ENCODE peak calls at places on chromosomes 11 and 22, in nine cellular contexts. One of them, this sample, is unnamed.

GRCh38 chr11:114134870-114135269 is 75.4 kb downstream of the ZBTB16 start:
- DNase-seq in cardiac muscle cell: no peak
- DNase-seq in CD8-positive, alpha-beta T cell: no peak
- DNase-seq in dorsolateral prefrontal cortex: no peak
- DNase-seq in tibial artery: no peak
- DNase-seq in suprapubic skin: no peak
- DNase-seq in gastrocnemius medialis: no peak
- DNase-seq in left ventricle myocardium inferior: no peak
- DNase-seq in body of pancreas: no peak
- DNase-seq in this sample: no peak

GRCh38 chr11:115338476-115338875 is 165.7 kb downstream of the CADM1 start:
- DNase-seq in gastrocnemius medialis: no peak
- DNase-seq in CD8-positive, alpha-beta T cell: no peak
- DNase-seq in cardiac muscle cell: no peak
- DNase-seq in left ventricle myocardium inferior: no peak
- DNase-seq in tibial artery: no peak
- DNase-seq in dorsolateral prefrontal cortex: no peak
- DNase-seq in suprapubic skin: no peak
- DNase-seq in body of pancreas: no peak
- DNase-seq in this sample: no peak

GRCh38 chr22:41579997-41580355 is 9.7 kb downstream of the PMM1 start:
- DNase-seq in cardiac muscle cell: no peak
- DNase-seq in dorsolateral prefrontal cortex: no peak
- DNase-seq in tibial artery: no peak
- DNase-seq in left ventricle myocardium inferior: no peak
- DNase-seq in body of pancreas: no peak
- DNase-seq in suprapubic skin: no peak
- DNase-seq in gastrocnemius medialis: no peak
- DNase-seq in CD8-positive, alpha-beta T cell: no peak
- DNase-seq in this sample: no peak

GRCh38 chr11:68412593-68413475 is 47.7 kb upstream of the PPP6R3 start:
- DNase-seq in dorsolateral prefrontal cortex: no peak
- DNase-seq in cardiac muscle cell: no peak
- DNase-seq in left ventricle myocardium inferior: peak; percentile 52
- DNase-seq in body of pancreas: no peak
- DNase-seq in tibial artery: no peak
- DNase-seq in gastrocnemius medialis: peak; percentile 25
- DNase-seq in suprapubic skin: no peak
- DNase-seq in CD8-positive, alpha-beta T cell: no peak
- DNase-seq in this sample: no peak

GRCh38 chr11:59822989-59823566 is 12.5 kb upstream of the MRPL16 start:
- DNase-seq in tibial artery: no peak
- DNase-seq in body of pancreas: peak; percentile 51
- DNase-seq in gastrocnemius medialis: no peak
- DNase-seq in left ventricle myocardium inferior: no peak
- DNase-seq in dorsolateral prefrontal cortex: no peak
- DNase-seq in CD8-positive, alpha-beta T cell: no peak
- DNase-seq in cardiac muscle cell: peak; percentile 75
- DNase-seq in suprapubic skin: no peak
- DNase-seq in this sample: peak; percentile 84

GRCh38 chr11:121587182-121587581 is 134.4 kb upstream of the SORL1-AS1 start:
- DNase-seq in left ventricle myocardium inferior: no peak
- DNase-seq in tibial artery: no peak
- DNase-seq in CD8-positive, alpha-beta T cell: no peak
- DNase-seq in gastrocnemius medialis: no peak
- DNase-seq in cardiac muscle cell: no peak
- DNase-seq in suprapubic skin: no peak
- DNase-seq in dorsolateral prefrontal cortex: no peak
- DNase-seq in body of pancreas: no peak
- DNase-seq in this sample: no peak

GRCh38 chr11:132060546-132060945 is 690.1 kb downstream of the NTM start:
- DNase-seq in CD8-positive, alpha-beta T cell: no peak
- DNase-seq in cardiac muscle cell: no peak
- DNase-seq in suprapubic skin: no peak
- DNase-seq in body of pancreas: no peak
- DNase-seq in gastrocnemius medialis: no peak
- DNase-seq in tibial artery: no peak
- DNase-seq in left ventricle myocardium inferior: no peak
- DNase-seq in dorsolateral prefrontal cortex: no peak
- DNase-seq in this sample: no peak

GRCh38 chr11:61973603-61974162 is 6.2 kb upstream of the FTH1 start:
- DNase-seq in gastrocnemius medialis: no peak
- DNase-seq in CD8-positive, alpha-beta T cell: no peak
- DNase-seq in suprapubic skin: no peak
- DNase-seq in cardiac muscle cell: no peak
- DNase-seq in body of pancreas: no peak
- DNase-seq in tibial artery: peak; percentile 76
- DNase-seq in left ventricle myocardium inferior: no peak
- DNase-seq in dorsolateral prefrontal cortex: no peak
- DNase-seq in this sample: no peak

GRCh38 chr11:68399916-68400315 is 60.6 kb upstream of the PPP6R3 start:
- DNase-seq in tibial artery: no peak
- DNase-seq in dorsolateral prefrontal cortex: no peak
- DNase-seq in cardiac muscle cell: no peak
- DNase-seq in body of pancreas: no peak
- DNase-seq in left ventricle myocardium inferior: no peak
- DNase-seq in CD8-positive, alpha-beta T cell: no peak
- DNase-seq in gastrocnemius medialis: no peak
- DNase-seq in suprapubic skin: no peak
- DNase-seq in this sample: no peak

GRCh38 chr11:3134651-3135490 is 30.2 kb downstream of the OSBPL5 start:
- DNase-seq in gastrocnemius medialis: peak; percentile 16
- DNase-seq in body of pancreas: no peak
- DNase-seq in CD8-positive, alpha-beta T cell: no peak
- DNase-seq in left ventricle myocardium inferior: peak; percentile 57
- DNase-seq in dorsolateral prefrontal cortex: peak; percentile 41
- DNase-seq in cardiac muscle cell: no peak
- DNase-seq in suprapubic skin: peak; percentile 79
- DNase-seq in tibial artery: peak; percentile 65
- DNase-seq in this sample: no peak

GRCh38 chr22:49629586-49630447 is 197.9 kb downstream of the BRD1 start:
- DNase-seq in CD8-positive, alpha-beta T cell: no peak
- DNase-seq in body of pancreas: no peak
- DNase-seq in tibial artery: no peak
- DNase-seq in left ventricle myocardium inferior: no peak
- DNase-seq in gastrocnemius medialis: no peak
- DNase-seq in dorsolateral prefrontal cortex: no peak
- DNase-seq in suprapubic skin: no peak
- DNase-seq in cardiac muscle cell: no peak
- DNase-seq in this sample: no peak

GRCh38 chr11:31387379-31387778 is 17.7 kb downstream of the DNAJC24 start:
- DNase-seq in cardiac muscle cell: no peak
- DNase-seq in tibial artery: no peak
- DNase-seq in body of pancreas: no peak
- DNase-seq in dorsolateral prefrontal cortex: no peak
- DNase-seq in left ventricle myocardium inferior: no peak
- DNase-seq in gastrocnemius medialis: no peak
- DNase-seq in suprapubic skin: no peak
- DNase-seq in CD8-positive, alpha-beta T cell: no peak
- DNase-seq in this sample: no peak

GRCh38 chr11:12798609-12799011 is 124.4 kb downstream of the TEAD1 start:
- DNase-seq in suprapubic skin: no peak
- DNase-seq in cardiac muscle cell: no peak
- DNase-seq in body of pancreas: no peak
- DNase-seq in left ventricle myocardium inferior: no peak
- DNase-seq in dorsolateral prefrontal cortex: no peak
- DNase-seq in gastrocnemius medialis: no peak
- DNase-seq in tibial artery: no peak
- DNase-seq in CD8-positive, alpha-beta T cell: no peak
- DNase-seq in this sample: no peak

GRCh38 chr11:123654566-123655081 is at the start of gene SCN3B:
- DNase-seq in body of pancreas: peak; percentile 77
- DNase-seq in dorsolateral prefrontal cortex: peak; percentile 63
- DNase-seq in tibial artery: no peak
- DNase-seq in CD8-positive, alpha-beta T cell: no peak
- DNase-seq in left ventricle myocardium inferior: peak; percentile 70
- DNase-seq in suprapubic skin: no peak
- DNase-seq in gastrocnemius medialis: peak; percentile 69
- DNase-seq in cardiac muscle cell: peak; percentile 90
- DNase-seq in this sample: no peak

GRCh38 chr11:89491141-89491690 is at the start of gene NOX4:
- DNase-seq in gastrocnemius medialis: peak; percentile 17
- DNase-seq in suprapubic skin: peak; percentile 81
- DNase-seq in cardiac muscle cell: peak; percentile 67
- DNase-seq in CD8-positive, alpha-beta T cell: no peak
- DNase-seq in tibial artery: peak; percentile 83
- DNase-seq in left ventricle myocardium inferior: peak; percentile 55
- DNase-seq in body of pancreas: no peak
- DNase-seq in dorsolateral prefrontal cortex: no peak
- DNase-seq in this sample: no peak

GRCh38 chr11:92859290-92859689 is 110.2 kb upstream of the MTNR1B start:
- DNase-seq in gastrocnemius medialis: no peak
- DNase-seq in CD8-positive, alpha-beta T cell: no peak
- DNase-seq in dorsolateral prefrontal cortex: no peak
- DNase-seq in left ventricle myocardium inferior: no peak
- DNase-seq in tibial artery: no peak
- DNase-seq in body of pancreas: no peak
- DNase-seq in suprapubic skin: no peak
- DNase-seq in cardiac muscle cell: no peak
- DNase-seq in this sample: no peak

GRCh38 chr11:74844072-74844471 is 95.4 kb downstream of the RNF169 start:
- DNase-seq in suprapubic skin: no peak
- DNase-seq in cardiac muscle cell: no peak
- DNase-seq in gastrocnemius medialis: no peak
- DNase-seq in body of pancreas: no peak
- DNase-seq in CD8-positive, alpha-beta T cell: no peak
- DNase-seq in tibial artery: no peak
- DNase-seq in dorsolateral prefrontal cortex: no peak
- DNase-seq in left ventricle myocardium inferior: no peak
- DNase-seq in this sample: no peak

GRCh38 chr11:74846770-74847169 is 98.1 kb downstream of the RNF169 start:
- DNase-seq in cardiac muscle cell: no peak
- DNase-seq in tibial artery: no peak
- DNase-seq in body of pancreas: no peak
- DNase-seq in CD8-positive, alpha-beta T cell: no peak
- DNase-seq in gastrocnemius medialis: no peak
- DNase-seq in suprapubic skin: no peak
- DNase-seq in left ventricle myocardium inferior: no peak
- DNase-seq in dorsolateral prefrontal cortex: no peak
- DNase-seq in this sample: no peak

GRCh38 chr11:74844865-74845264 is 96.2 kb downstream of the RNF169 start:
- DNase-seq in gastrocnemius medialis: no peak
- DNase-seq in CD8-positive, alpha-beta T cell: no peak
- DNase-seq in cardiac muscle cell: no peak
- DNase-seq in suprapubic skin: no peak
- DNase-seq in body of pancreas: no peak
- DNase-seq in dorsolateral prefrontal cortex: no peak
- DNase-seq in left ventricle myocardium inferior: no peak
- DNase-seq in tibial artery: no peak
- DNase-seq in this sample: no peak

GRCh38 chr11:74847895-74848294 is 99.2 kb downstream of the RNF169 start:
- DNase-seq in left ventricle myocardium inferior: no peak
- DNase-seq in CD8-positive, alpha-beta T cell: no peak
- DNase-seq in dorsolateral prefrontal cortex: no peak
- DNase-seq in body of pancreas: no peak
- DNase-seq in tibial artery: no peak
- DNase-seq in gastrocnemius medialis: no peak
- DNase-seq in suprapubic skin: no peak
- DNase-seq in cardiac muscle cell: no peak
- DNase-seq in this sample: no peak

DNA sequence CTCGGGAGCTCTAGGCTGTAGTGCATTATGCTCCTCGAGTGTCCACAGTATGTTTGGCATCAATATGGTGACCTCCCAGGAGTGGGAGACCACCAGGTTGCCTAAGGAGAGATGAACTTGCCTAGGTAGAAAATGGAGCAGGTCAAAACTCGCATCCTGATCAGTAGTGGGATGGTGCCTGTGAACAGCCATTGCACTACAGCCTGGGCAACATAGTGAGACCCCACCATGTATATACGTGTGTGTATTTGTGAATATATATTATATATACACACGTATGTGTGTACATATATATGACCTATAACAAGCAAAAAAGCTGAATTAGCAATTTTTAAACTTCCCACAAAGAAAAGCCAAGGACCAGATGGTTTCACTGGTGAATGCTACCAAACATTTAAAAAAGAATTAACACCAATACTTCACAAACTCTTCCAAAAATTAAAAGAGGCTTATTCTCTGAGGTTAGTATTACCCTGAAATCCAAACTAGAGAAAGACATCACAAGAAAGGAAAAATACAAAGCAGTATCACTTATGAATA is 97.4 kb downstream of the RNF169 start:
- DNase-seq in body of pancreas: no peak
- DNase-seq in dorsolateral prefrontal cortex: no peak
- DNase-seq in cardiac muscle cell: no peak
- DNase-seq in left ventricle myocardium inferior: no peak
- DNase-seq in CD8-positive, alpha-beta T cell: no peak
- DNase-seq in gastrocnemius medialis: no peak
- DNase-seq in tibial artery: no peak
- DNase-seq in suprapubic skin: no peak
- DNase-seq in this sample: no peak
- H3K27ac ChIP-seq in body of pancreas: no peak overlapping the region
- H3K27ac ChIP-seq in dorsolateral prefrontal cortex: no peak overlapping the region
- H3K27ac ChIP-seq in cardiac muscle cell: no peak overlapping the region
- H3K27ac ChIP-seq in left ventricle myocardium inferior: no peak overlapping the region
- H3K27ac ChIP-seq in CD8-positive, alpha-beta T cell: no peak overlapping the region
- H3K27ac ChIP-seq in gastrocnemius medialis: no peak overlapping the region
- H3K27ac ChIP-seq in tibial artery: no peak overlapping the region
- H3K27ac ChIP-seq in suprapubic skin: no peak overlapping the region
- H3K27ac ChIP-seq in this sample: no peak overlapping the region

GRCh38 chr11:7292902-7293301 is 41.2 kb downstream of the SYT9 start:
- DNase-seq in dorsolateral prefrontal cortex: no peak
- DNase-seq in left ventricle myocardium inferior: no peak
- DNase-seq in cardiac muscle cell: no peak
- DNase-seq in CD8-positive, alpha-beta T cell: no peak
- DNase-seq in suprapubic skin: no peak
- DNase-seq in tibial artery: no peak
- DNase-seq in body of pancreas: no peak
- DNase-seq in gastrocnemius medialis: no peak
- DNase-seq in this sample: no peak
- H3K4me3 ChIP-seq in dorsolateral prefrontal cortex: no peak overlapping the region
- H3K4me3 ChIP-seq in left ventricle myocardium inferior: no peak overlapping the region
- H3K4me3 ChIP-seq in cardiac muscle cell: no peak overlapping the region
- H3K4me3 ChIP-seq in CD8-positive, alpha-beta T cell: no peak overlapping the region
- H3K4me3 ChIP-seq in suprapubic skin: no peak overlapping the region
- H3K4me3 ChIP-seq in tibial artery: no peak overlapping the region
- H3K4me3 ChIP-seq in body of pancreas: no peak overlapping the region
- H3K4me3 ChIP-seq in gastrocnemius medialis: no peak overlapping the region
- H3K4me3 ChIP-seq in this sample: no peak overlapping the region

GRCh38 chr11:124763156-124763947 is 1.3 kb upstream of the ESAM start:
- DNase-seq in cardiac muscle cell: peak; percentile 88
- DNase-seq in suprapubic skin: peak; percentile 87
- DNase-seq in left ventricle myocardium inferior: peak; percentile 88
- DNase-seq in dorsolateral prefrontal cortex: peak; percentile 67
- DNase-seq in tibial artery: peak; percentile 92
- DNase-seq in gastrocnemius medialis: peak; percentile 58
- DNase-seq in CD8-positive, alpha-beta T cell: peak; percentile 88
- DNase-seq in body of pancreas: peak; percentile 90
- DNase-seq in this sample: peak; percentile 86
- H3K27ac ChIP-seq in cardiac muscle cell: no peak overlapping the region
- H3K27ac ChIP-seq in suprapubic skin: no peak overlapping the region
- H3K27ac ChIP-seq in left ventricle myocardium inferior: peak overlapping the region; percentile 98
- H3K27ac ChIP-seq in dorsolateral prefrontal cortex: no peak overlapping the region
- H3K27ac ChIP-seq in tibial artery: peak overlapping the region; percentile 95
- H3K27ac ChIP-seq in gastrocnemius medialis: peak overlapping the region; percentile 87
- H3K27ac ChIP-seq in CD8-positive, alpha-beta T cell: no peak overlapping the region
- H3K27ac ChIP-seq in body of pancreas: peak overlapping the region; percentile 55
- H3K27ac ChIP-seq in this sample: no peak overlapping the region

DNA sequence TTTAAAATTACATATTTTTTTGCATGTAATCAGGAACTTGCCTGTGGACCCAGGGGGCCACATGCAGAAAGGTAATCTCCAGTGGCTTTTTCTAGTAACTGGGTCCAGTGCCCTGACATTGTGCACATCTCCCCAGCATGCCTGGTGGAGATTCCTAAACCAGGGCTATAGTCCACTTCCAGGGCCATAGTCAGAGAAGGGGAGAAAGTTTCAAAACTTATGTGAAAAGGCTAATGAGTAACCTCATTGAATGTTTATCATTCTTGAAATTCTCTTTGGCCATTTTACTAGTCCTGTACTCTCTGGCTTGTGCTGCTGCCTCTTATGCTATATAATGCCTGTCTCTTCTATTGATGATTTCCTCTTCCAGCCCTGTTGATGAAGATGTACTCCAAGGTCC is 47.8 kb downstream of the BARX2 start:
- DNase-seq in left ventricle myocardium inferior: no peak
- DNase-seq in tibial artery: no peak
- DNase-seq in cardiac muscle cell: no peak
- DNase-seq in body of pancreas: no peak
- DNase-seq in CD8-positive, alpha-beta T cell: no peak
- DNase-seq in gastrocnemius medialis: no peak
- DNase-seq in dorsolateral prefrontal cortex: no peak
- DNase-seq in suprapubic skin: no peak
- DNase-seq in this sample: no peak
- H3K4me3 ChIP-seq in left ventricle myocardium inferior: no peak overlapping the region
- H3K4me3 ChIP-seq in tibial artery: no peak overlapping the region
- H3K4me3 ChIP-seq in cardiac muscle cell: no peak overlapping the region
- H3K4me3 ChIP-seq in body of pancreas: no peak overlapping the region
- H3K4me3 ChIP-seq in CD8-positive, alpha-beta T cell: no peak overlapping the region
- H3K4me3 ChIP-seq in gastrocnemius medialis: no peak overlapping the region
- H3K4me3 ChIP-seq in dorsolateral prefrontal cortex: no peak overlapping the region
- H3K4me3 ChIP-seq in suprapubic skin: no peak overlapping the region
- H3K4me3 ChIP-seq in this sample: no peak overlapping the region

This sample was measured in OCI-LY7.